ENCODE peak calls at places on chromosomes 5 and 9, in four cellular contexts. B is NCI-H446, I is aorta, A is right cardiac atrium. L is an unnamed sample.

GRCh38 chr5:52799358-52799982 is 11.8 kb downstream of the ITGA1 start:
- DNase-seq in B (no peak), I (peak), A (peak), L (no peak)

GRCh38 chr5:14322437-14323187 is 179.5 kb downstream of the TRIO start:
- DNase-seq in B (no peak), I (no peak), A (no peak), L (peak)

GRCh38 chr5:10479226-10479721 is 37.6 kb downstream of the ROPN1L start:
- DNase-seq in B (no peak), I (no peak), A (no peak), L (no peak)

GRCh38 chr9:113187935-113188595 is 33.0 kb downstream of the FKBP15 start:
- DNase-seq in B (no peak), I (no peak), A (peak), L (no peak)

GRCh38 chr5:57939771-57940170 is 457.2 kb upstream of the ACTBL2 start:
- DNase-seq in B (no peak), I (no peak), A (no peak), L (no peak)

GRCh38 chr5:88845081-88845697 is 37.8 kb downstream of the MEF2C start:
- DNase-seq in B (no peak), I (no peak), A (no peak), L (no peak)

GRCh38 chr5:141814064-141814982 is 63.9 kb downstream of the PCDH1 start:
- DNase-seq in B (no peak), I (no peak), A (peak), L (peak)

GRCh38 chr5:99104538-99105132 is 175.8 kb upstream of the CHD1 start:
- DNase-seq in B (peak), I (no peak), A (no peak), L (peak)

GRCh38 chr9:119453980-119454379 is 84.7 kb upstream of the BRINP1 start:
- DNase-seq in B (no peak), I (no peak), A (no peak), L (peak)

GRCh38 chr9:89473762-89474469 is 24.0 kb downstream of the SEMA4D start:
- DNase-seq in B (no peak), I (no peak), A (no peak), L (no peak)

GRCh38 chr5:179699640-179700298 is 1.0 kb downstream of the CANX start:
- DNase-seq in B (no peak), I (peak), A (no peak), L (no peak)

GRCh38 chr9:21688108-21689102 is 114.0 kb upstream of the MTAP start:
- DNase-seq in B (peak), I (no peak), A (peak), L (no peak)

GRCh38 chr5:34854459-34855174 is 15.7 kb downstream of the TTC23L start:
- DNase-seq in B (peak), I (no peak), A (no peak), L (no peak)

GRCh38 chr5:135027699-135028615 is 6.1 kb downstream of the PITX1 start:
- DNase-seq in B (no peak), I (no peak), A (no peak), L (no peak)

GRCh38 chr5:126970517-126971017 is 59.8 kb downstream of the MARCHF3 start:
- DNase-seq in B (no peak), I (no peak), A (no peak), L (no peak)